ENCODE peak calls at places on chromosomes 12 and 14, in four cellular contexts. F is mesenchymal stem cell, T is neuronal stem cell, W is H1. V is an unnamed sample.

GRCh38 chr14:100285021-100285912 is 21.0 kb downstream of the SLC25A29 start:
- DNase-seq in F (peak; percentile 57), T (peak; percentile 66), W (no peak), V (peak; percentile 78)

GRCh38 chr12:19230299-19230866 is 100.8 kb downstream of the PLEKHA5 start:
- DNase-seq in W (no peak), F (no peak), T (no peak), V (no peak)

GRCh38 chr14:101495827-101496778 is 65.2 kb upstream of the DIO3 start:
- DNase-seq in F (no peak), T (peak; percentile 43), W (peak; percentile 19), V (no peak)

GRCh38 chr12:83997425-83997824 is 915.2 kb downstream of the SLC6A15 start:
- DNase-seq in W (no peak), T (no peak), F (no peak), V (no peak)

GRCh38 chr12:113198286-113198685 is 12.8 kb downstream of the RITA1 start:
- DNase-seq in T (no peak), W (no peak), F (no peak), V (no peak)

GRCh38 chr12:19833775-19834501 is 394.6 kb downstream of the AEBP2 start:
- DNase-seq in W (no peak), F (peak; percentile 32), T (no peak), V (no peak)

GRCh38 chr14:48275301-48275700 is 599.9 kb upstream of the MDGA2 start:
- DNase-seq in W (no peak), T (no peak), F (no peak), V (no peak)

GRCh38 chr12:115227137-115227615 is 543.2 kb upstream of the TBX3 start:
- DNase-seq in W (no peak), T (no peak), F (peak; percentile 90), V (peak; percentile 17)

GRCh38 chr12:111248221-111248620 is 120.7 kb downstream of the PHETA1 start:
- DNase-seq in F (no peak), W (no peak), T (no peak), V (peak; percentile 13)

DNA sequence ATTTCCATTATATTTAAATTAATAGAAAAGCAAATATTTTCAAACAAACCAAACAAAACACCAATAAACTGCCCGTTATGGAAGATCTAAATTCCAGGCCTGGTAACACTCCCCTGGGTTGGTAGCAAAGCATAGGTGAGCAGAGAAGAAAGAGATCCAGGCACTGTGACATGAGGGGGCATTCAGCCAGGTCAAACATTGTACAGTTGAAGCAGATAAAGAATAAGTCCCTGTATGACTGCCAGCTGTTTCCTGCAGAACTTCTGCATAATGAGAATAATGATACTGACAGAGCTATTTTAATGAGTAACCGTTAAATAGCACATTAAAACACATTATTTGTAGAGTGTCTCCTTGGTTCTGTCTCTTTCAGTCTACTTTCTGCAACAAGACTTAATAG is 35.4 kb downstream of the SLC38A1 start:
- DNase-seq in T (no peak), F (no peak), W (no peak), V (no peak)
- H3K36me3 ChIP-seq in T (peaks cover 6% of the 10 kb centered on the region), F (no peaks in the 10 kb centered on the region), W (peaks cover 73% of the 10 kb centered on the region), V (peaks cover 19% of the 10 kb centered on the region)

GRCh38 chr14:103311171-103311997 is 22.7 kb upstream of the EIF5 start:
- DNase-seq in F (no peak), T (no peak), W (no peak), V (no peak)
- H2BK12ac ChIP-seq in F (no peak overlapping the region), T (peak overlapping the region; percentile 82), W (peak overlapping the region; percentile 50), V (no peak overlapping the region)

GRCh38 chr12:49294086-49294803 is 702 bp upstream of the PRPH start:
- DNase-seq in W (no peak), T (no peak), F (no peak), V (no peak)

GRCh38 chr12:49296836-49297694 is 2.1 kb downstream of the PRPH start:
- DNase-seq in W (no peak), F (no peak), T (no peak), V (peak; percentile 47)

GRCh38 chr12:49294804-49295086 is 202 bp upstream of the PRPH start:
- DNase-seq in T (no peak), W (no peak), F (no peak), V (no peak)

GRCh38 chr12:49296034-49296835 is 1.3 kb downstream of the PRPH start:
- DNase-seq in W (no peak), T (no peak), F (no peak), V (no peak)

GRCh38 chr12:49295087-49296001 is at the start of gene PRPH:
- DNase-seq in T (no peak), W (no peak), F (no peak), V (no peak)
- H3K36me3 ChIP-seq in T (no peaks in the 10 kb centered on the region), W (no peaks in the 10 kb centered on the region), F (no peaks in the 10 kb centered on the region), V (no peaks in the 10 kb centered on the region)

GRCh38 chr12:51217968-51218606 is at the start of gene POU6F1:
- DNase-seq in F (peak; percentile 90), W (peak; percentile 73), T (peak; percentile 68), V (peak; percentile 84)
- H2BK12ac ChIP-seq in F (peak within 1 kb of the TSS; percentile 71), W (peak within 1 kb of the TSS; percentile 82), T (no peak within 1 kb of the TSS), V (no peak within 1 kb of the TSS)

GRCh38 chr12:71627438-71628002 is 36.1 kb downstream of the ZFC3H1 start:
- DNase-seq in W (no peak), T (no peak), F (no peak), V (no peak)

GRCh38 chr12:71626768-71627167 is 36.9 kb downstream of the ZFC3H1 start:
- DNase-seq in F (no peak), T (no peak), W (no peak), V (no peak)

GRCh38 chr12:71621938-71622337 is 41.7 kb downstream of the ZFC3H1 start:
- DNase-seq in T (no peak), F (no peak), W (no peak), V (no peak)

GRCh38 chr12:71626098-71626497 is 37.5 kb downstream of the ZFC3H1 start:
- DNase-seq in W (no peak), F (no peak), T (no peak), V (no peak)
- H3K36me3 ChIP-seq in W (peaks cover 84% of the 10 kb centered on the region), F (peaks cover 100% of the 10 kb centered on the region), T (peaks cover 11% of the 10 kb centered on the region), V (peaks cover 26% of the 10 kb centered on the region)

GRCh38 chr12:109879332-109880048 is 851 bp downstream of the GLTP start:
- DNase-seq in F (peak; percentile 48), W (no peak), T (no peak), V (no peak)

GRCh38 chr12:109881752-109882151 is 1.4 kb upstream of the GLTP start:
- DNase-seq in W (no peak), T (no peak), F (no peak), V (no peak)

GRCh38 chr12:109880049-109880931 is at the start of gene GLTP:
- DNase-seq in F (peak; percentile 78), T (peak; percentile 83), W (peak; percentile 44), V (peak; percentile 92)

GRCh38 chr12:109878749-109879148 is 1.6 kb downstream of the GLTP start:
- DNase-seq in W (no peak), F (no peak), T (no peak), V (no peak)

GRCh38 chr12:109880938-109881337 is 597 bp upstream of the GLTP start:
- DNase-seq in T (no peak), W (no peak), F (no peak), V (peak; percentile 51)
- H2BK12ac ChIP-seq in T (no peak overlapping the region), W (peak overlapping the region; percentile 41), F (peak overlapping the region; percentile 15), V (no peak overlapping the region)

V was measured in trophoblast cell.